ENCODE peak calls at places on chromosomes 7 and 10, in ten cellular contexts. B is body of pancreas, N is LNCaP clone FGC, L is tibial nerve, F is sigmoid colon, P is thoracic aorta, O is colonic mucosa, X is astrocyte, I is WTC11, T is uterus. J is an unnamed sample.

GRCh38 chr10:113108180-113108835 is 158.3 kb downstream of the TCF7L2 start:
- DNase-seq in F (no peak), I (peak), X (no peak), T (no peak), B (no peak), N (no peak), L (no peak), O (peak), P (no peak), J (no peak)

GRCh38 chr10:88896336-88897018 is 16.4 kb downstream of the STAMBPL1 start:
- DNase-seq in L (no peak), I (no peak), B (no peak), F (no peak), T (no peak), N (no peak), X (no peak), O (peak), P (no peak), J (no peak)

GRCh38 chr10:89262331-89263020 is 10.9 kb upstream of the LIPA start:
- DNase-seq in O (no peak), P (no peak), B (no peak), F (no peak), N (no peak), L (no peak), I (no peak), T (no peak), X (peak), J (peak)

GRCh38 chr7:139396323-139396951 is 36.7 kb downstream of the LUC7L2 start:
- DNase-seq in X (peak), F (no peak), N (no peak), L (no peak), P (no peak), I (no peak), B (no peak), T (no peak), O (no peak), J (peak)

GRCh38 chr10:96236090-96236478 is 35.3 kb downstream of the BLNK start:
- DNase-seq in B (no peak), I (no peak), N (no peak), X (no peak), L (no peak), O (no peak), T (no peak), F (no peak), P (no peak), J (no peak)

GRCh38 chr10:81909453-81909852 is 34.5 kb downstream of the NRG3 start:
- DNase-seq in X (no peak), N (no peak), O (no peak), L (no peak), P (no peak), T (no peak), B (no peak), F (no peak), I (no peak), J (no peak)

GRCh38 chr10:27746364-27747095 is 911 bp upstream of the MKX start:
- DNase-seq in P (no peak), X (no peak), F (no peak), T (no peak), O (no peak), N (no peak), I (peak), B (no peak), L (no peak), J (no peak)

GRCh38 chr10:22849077-22849810 is 78.6 kb upstream of the ARMC3 start:
- DNase-seq in X (peak), T (peak), L (peak), O (peak), N (no peak), F (peak), B (peak), I (no peak), P (peak), J (peak)

GRCh38 chr7:140542226-140542625 is 62.9 kb upstream of the MKRN1 start:
- DNase-seq in L (peak), F (peak), N (no peak), I (no peak), O (no peak), T (peak), B (peak), X (peak), P (no peak), J (peak)

GRCh38 chr7:114021135-114021534 is 102.3 kb upstream of the PPP1R3A start:
- DNase-seq in I (no peak), O (peak), P (no peak), B (no peak), N (peak), F (no peak), X (no peak), T (no peak), L (no peak), J (no peak)

GRCh38 chr7:33183504-33183903 is 54.1 kb downstream of the BBS9 start:
- DNase-seq in O (no peak), P (no peak), L (no peak), X (no peak), B (no peak), T (no peak), F (no peak), N (no peak), I (no peak), J (no peak)

GRCh38 chr7:33191326-33191725 is 62.0 kb downstream of the BBS9 start:
- DNase-seq in T (no peak), O (no peak), X (no peak), B (no peak), I (no peak), L (no peak), F (no peak), N (no peak), P (no peak), J (no peak)

GRCh38 chr7:33186187-33186586 is 56.8 kb downstream of the BBS9 start:
- DNase-seq in X (peak), B (no peak), F (no peak), T (no peak), N (no peak), O (no peak), P (no peak), L (no peak), I (no peak), J (peak)

GRCh38 chr7:33190688-33191304 is 61.4 kb downstream of the BBS9 start:
- DNase-seq in O (no peak), L (no peak), T (no peak), X (no peak), F (no peak), P (no peak), N (no peak), B (no peak), I (no peak), J (no peak)

GRCh38 chr7:33185786-33186185 is 56.4 kb downstream of the BBS9 start:
- DNase-seq in O (no peak), T (no peak), P (no peak), X (peak), L (no peak), F (no peak), I (no peak), B (peak), N (peak), J (peak)
- TF ChIP-seq CTCF in O (peak), T (peak), P (no peak), X (peak), L (peak), F (peak), I (peak), B (no peak), N (peak), J (peak)

GRCh38 chr10:124349231-124349992 is 69.3 kb downstream of the OAT start:
- DNase-seq in X (no peak), F (peak), I (no peak), N (no peak), T (no peak), O (no peak), L (no peak), B (no peak), P (no peak), J (no peak)

GRCh38 chr10:124349993-124350280 is 68.8 kb downstream of the OAT start:
- DNase-seq in P (no peak), L (no peak), F (peak), B (no peak), X (no peak), I (no peak), O (no peak), T (no peak), N (no peak), J (no peak)

GRCh38 chr10:124346831-124347230 is 71.9 kb downstream of the OAT start:
- DNase-seq in N (no peak), X (no peak), P (no peak), T (no peak), B (no peak), F (no peak), L (no peak), O (no peak), I (no peak), J (no peak)

GRCh38 chr10:124348801-124349200 is 69.9 kb downstream of the OAT start:
- DNase-seq in T (no peak), B (no peak), O (no peak), F (no peak), N (no peak), I (no peak), P (no peak), X (no peak), L (no peak), J (no peak)

DNA sequence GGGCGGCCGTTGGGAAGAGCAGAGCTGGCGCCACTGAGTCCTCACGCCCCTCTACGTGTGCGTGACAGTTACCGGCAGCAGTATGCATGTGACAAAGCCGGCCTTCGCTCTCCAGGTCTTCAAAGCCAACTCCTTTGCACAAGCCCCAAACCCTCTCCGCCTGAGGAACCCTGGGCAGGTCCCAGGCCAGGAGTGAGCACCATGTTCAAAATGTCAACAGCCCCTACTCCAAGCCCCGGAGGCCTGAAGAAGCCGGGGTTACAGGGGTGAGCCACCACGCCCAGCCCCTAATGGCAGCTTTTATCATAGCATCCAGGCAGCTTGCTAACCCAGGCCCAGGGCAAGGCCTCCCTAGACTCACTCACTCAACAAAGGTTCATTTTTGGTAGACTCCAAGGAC is 70.8 kb downstream of the OAT start:
- DNase-seq in B (no peak), F (peak), O (no peak), I (peak), P (no peak), T (no peak), N (no peak), X (no peak), L (no peak), J (no peak)
- TF ChIP-seq CTCF in B (no peak), F (no peak), O (no peak), I (peak), P (no peak), T (no peak), N (no peak), X (no peak), L (no peak), J (no peak)

GRCh38 chr7:86025807-86026206 is 617.9 kb upstream of the GRM3 start:
- DNase-seq in X (no peak), T (no peak), O (no peak), B (no peak), I (no peak), P (no peak), F (no peak), N (no peak), L (no peak), J (no peak)
- TF ChIP-seq CTCF in X (no peak), T (no peak), O (no peak), B (no peak), I (no peak), P (no peak), F (no peak), N (no peak), L (no peak), J (no peak)

DNA sequence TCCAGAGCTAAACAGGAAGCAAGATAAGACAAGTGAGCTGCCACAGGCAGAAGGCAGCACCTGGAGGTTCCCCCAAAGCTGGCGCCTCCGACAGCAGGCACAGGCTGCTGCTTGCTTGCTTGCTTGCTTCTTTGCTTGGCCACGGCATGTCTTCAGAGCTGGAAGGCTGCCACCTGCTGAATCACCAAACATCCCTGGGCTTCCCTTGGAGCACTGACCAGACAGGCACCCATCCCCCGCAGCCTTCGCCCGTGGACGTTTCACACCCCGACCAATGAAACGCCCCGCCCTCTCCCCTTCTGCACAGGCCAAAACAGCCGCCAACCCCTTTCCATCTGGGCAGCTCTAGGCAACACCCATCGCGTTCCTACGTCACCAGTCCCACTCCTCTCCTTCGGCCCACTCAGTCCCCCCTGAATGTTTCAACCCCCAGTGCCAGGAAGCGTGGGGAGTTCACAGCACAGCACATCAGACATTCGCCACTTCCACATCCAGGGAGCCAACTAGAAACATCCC is 1.7 kb downstream of the SGMS1 start:
- DNase-seq in I (peak), F (peak), X (peak), O (peak), P (peak), L (peak), T (peak), B (peak), N (peak), J (peak)
- TF ChIP-seq CTCF in I (no peak), F (no peak), X (no peak), O (no peak), P (no peak), L (peak), T (no peak), B (no peak), N (peak), J (peak)